ENCODE peak calls at places on chromosomes 2 and 18, in ten cellular contexts. One of them, this sample, is unnamed.

GRCh38 chr2:196229013-196229412 is 57.6 kb upstream of the STK17B start:
- DNase-seq in Peyer's patch: no peak
- DNase-seq in A549: no peak
- DNase-seq in OCI-LY7: no peak
- DNase-seq in GM13976: no peak
- DNase-seq in Calu3: no peak
- DNase-seq in fibroblast of pulmonary artery: no peak
- DNase-seq in AG04450: no peak
- DNase-seq in endothelial cell: no peak
- DNase-seq in thoracic aorta: no peak
- DNase-seq in this sample: no peak

GRCh38 chr2:119522561-119523110 is 1.6 kb downstream of the SCTR start:
- DNase-seq in Peyer's patch: no peak
- DNase-seq in A549: no peak
- DNase-seq in OCI-LY7: no peak
- DNase-seq in GM13976: no peak
- DNase-seq in Calu3: no peak
- DNase-seq in fibroblast of pulmonary artery: no peak
- DNase-seq in AG04450: no peak
- DNase-seq in endothelial cell: no peak
- DNase-seq in thoracic aorta: no peak
- DNase-seq in this sample: no peak

GRCh38 chr2:111236027-111236426 is 115.3 kb downstream of the BCL2L11 start:
- DNase-seq in Peyer's patch: no peak
- DNase-seq in A549: no peak
- DNase-seq in OCI-LY7: no peak
- DNase-seq in GM13976: no peak
- DNase-seq in Calu3: no peak
- DNase-seq in fibroblast of pulmonary artery: no peak
- DNase-seq in AG04450: no peak
- DNase-seq in endothelial cell: no peak
- DNase-seq in thoracic aorta: no peak
- DNase-seq in this sample: no peak

GRCh38 chr2:95024960-95025405 is 525 bp upstream of the MAL start:
- DNase-seq in Peyer's patch: no peak
- DNase-seq in A549: no peak
- DNase-seq in OCI-LY7: no peak
- DNase-seq in GM13976: no peak
- DNase-seq in Calu3: no peak
- DNase-seq in fibroblast of pulmonary artery: no peak
- DNase-seq in AG04450: no peak
- DNase-seq in endothelial cell: no peak
- DNase-seq in thoracic aorta: no peak
- DNase-seq in this sample: no peak

GRCh38 chr18:23844991-23845680 is 155.9 kb downstream of the LAMA3 start:
- DNase-seq in Peyer's patch: no peak
- DNase-seq in A549: peak
- DNase-seq in OCI-LY7: no peak
- DNase-seq in GM13976: no peak
- DNase-seq in Calu3: peak
- DNase-seq in fibroblast of pulmonary artery: peak
- DNase-seq in AG04450: no peak
- DNase-seq in endothelial cell: no peak
- DNase-seq in thoracic aorta: no peak
- DNase-seq in this sample: no peak

GRCh38 chr2:233706720-233707119 is 6.0 kb upstream of the UGT1A5 start:
- DNase-seq in Peyer's patch: no peak
- DNase-seq in A549: peak
- DNase-seq in OCI-LY7: no peak
- DNase-seq in GM13976: no peak
- DNase-seq in Calu3: peak
- DNase-seq in fibroblast of pulmonary artery: peak
- DNase-seq in AG04450: no peak
- DNase-seq in endothelial cell: no peak
- DNase-seq in thoracic aorta: no peak
- DNase-seq in this sample: no peak

GRCh38 chr2:75466708-75467311 is 93.9 kb downstream of the EVA1A start:
- DNase-seq in Peyer's patch: peak
- DNase-seq in A549: peak
- DNase-seq in OCI-LY7: peak
- DNase-seq in GM13976: peak
- DNase-seq in Calu3: peak
- DNase-seq in fibroblast of pulmonary artery: peak
- DNase-seq in AG04450: no peak
- DNase-seq in endothelial cell: peak
- DNase-seq in thoracic aorta: no peak
- DNase-seq in this sample: peak

GRCh38 chr2:157764386-157764785 is 111.7 kb downstream of the ACVR1 start:
- DNase-seq in Peyer's patch: no peak
- DNase-seq in A549: no peak
- DNase-seq in OCI-LY7: no peak
- DNase-seq in GM13976: no peak
- DNase-seq in Calu3: no peak
- DNase-seq in fibroblast of pulmonary artery: no peak
- DNase-seq in AG04450: no peak
- DNase-seq in endothelial cell: no peak
- DNase-seq in thoracic aorta: no peak
- DNase-seq in this sample: no peak

GRCh38 chr18:45456076-45457066 is 158.9 kb upstream of the SLC14A2 start:
- DNase-seq in Peyer's patch: peak
- DNase-seq in A549: no peak
- DNase-seq in OCI-LY7: peak
- DNase-seq in GM13976: no peak
- DNase-seq in Calu3: no peak
- DNase-seq in fibroblast of pulmonary artery: no peak
- DNase-seq in AG04450: no peak
- DNase-seq in endothelial cell: no peak
- DNase-seq in thoracic aorta: no peak
- DNase-seq in this sample: no peak
- TF ChIP-seq CTCF in Peyer's patch: no peak
- TF ChIP-seq CTCF in A549: no peak
- TF ChIP-seq CTCF in OCI-LY7: peak
- TF ChIP-seq CTCF in GM13976: no peak
- TF ChIP-seq CTCF in Calu3: no peak
- TF ChIP-seq CTCF in fibroblast of pulmonary artery: no peak
- TF ChIP-seq CTCF in AG04450: no peak
- TF ChIP-seq CTCF in endothelial cell: no peak
- TF ChIP-seq CTCF in thoracic aorta: no peak
- TF ChIP-seq CTCF in this sample: no peak

DNA sequence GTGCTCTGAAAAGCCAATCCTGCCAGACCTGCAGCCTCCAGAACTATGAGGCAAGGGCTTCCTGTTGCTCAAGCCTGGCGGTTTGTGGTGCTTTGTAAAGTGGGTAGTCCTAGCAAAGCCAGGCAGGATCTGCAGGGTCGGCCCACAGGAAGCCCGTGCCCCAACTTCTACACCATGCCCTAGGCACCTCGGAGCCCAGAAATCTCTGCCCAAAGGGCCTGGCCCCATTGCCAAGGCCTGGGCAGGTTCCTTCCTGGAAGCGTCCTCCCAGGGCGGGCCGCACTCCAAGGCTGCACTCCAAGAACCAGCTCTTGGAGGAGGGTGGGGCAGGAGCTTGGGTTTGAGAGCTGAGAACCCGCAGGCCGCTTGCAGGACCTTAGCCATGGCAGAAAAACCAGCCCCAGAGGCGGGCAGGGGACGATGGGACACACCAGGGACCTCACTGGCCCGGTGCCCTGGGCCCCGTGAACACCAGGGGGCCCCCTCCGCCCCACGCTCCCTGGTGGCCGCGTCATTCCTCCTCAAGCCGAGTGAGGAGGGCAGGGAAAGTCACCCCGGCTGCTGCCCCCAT is 37.2 kb upstream of the ID2 start:
- DNase-seq in Peyer's patch: no peak
- DNase-seq in A549: peak
- DNase-seq in OCI-LY7: no peak
- DNase-seq in GM13976: no peak
- DNase-seq in Calu3: no peak
- DNase-seq in fibroblast of pulmonary artery: peak
- DNase-seq in AG04450: no peak
- DNase-seq in endothelial cell: no peak
- DNase-seq in thoracic aorta: no peak
- DNase-seq in this sample: no peak
- TF ChIP-seq CTCF in Peyer's patch: no peak
- TF ChIP-seq CTCF in A549: peak
- TF ChIP-seq CTCF in OCI-LY7: peak
- TF ChIP-seq CTCF in GM13976: no peak
- TF ChIP-seq CTCF in Calu3: no peak
- TF ChIP-seq CTCF in fibroblast of pulmonary artery: no peak
- TF ChIP-seq CTCF in AG04450: no peak
- TF ChIP-seq CTCF in endothelial cell: peak
- TF ChIP-seq CTCF in thoracic aorta: no peak
- TF ChIP-seq CTCF in this sample: no peak

GRCh38 chr2:207625014-207625755 is at the start of gene METTL21A:
- DNase-seq in Peyer's patch: peak
- DNase-seq in A549: peak
- DNase-seq in OCI-LY7: peak
- DNase-seq in GM13976: peak
- DNase-seq in Calu3: peak
- DNase-seq in fibroblast of pulmonary artery: peak
- DNase-seq in AG04450: no peak
- DNase-seq in endothelial cell: peak
- DNase-seq in thoracic aorta: peak
- DNase-seq in this sample: peak
- TF ChIP-seq CTCF in Peyer's patch: peak
- TF ChIP-seq CTCF in A549: peak
- TF ChIP-seq CTCF in OCI-LY7: peak
- TF ChIP-seq CTCF in GM13976: peak
- TF ChIP-seq CTCF in Calu3: peak
- TF ChIP-seq CTCF in fibroblast of pulmonary artery: peak
- TF ChIP-seq CTCF in AG04450: peak
- TF ChIP-seq CTCF in endothelial cell: peak
- TF ChIP-seq CTCF in thoracic aorta: peak
- TF ChIP-seq CTCF in this sample: peak

DNA sequence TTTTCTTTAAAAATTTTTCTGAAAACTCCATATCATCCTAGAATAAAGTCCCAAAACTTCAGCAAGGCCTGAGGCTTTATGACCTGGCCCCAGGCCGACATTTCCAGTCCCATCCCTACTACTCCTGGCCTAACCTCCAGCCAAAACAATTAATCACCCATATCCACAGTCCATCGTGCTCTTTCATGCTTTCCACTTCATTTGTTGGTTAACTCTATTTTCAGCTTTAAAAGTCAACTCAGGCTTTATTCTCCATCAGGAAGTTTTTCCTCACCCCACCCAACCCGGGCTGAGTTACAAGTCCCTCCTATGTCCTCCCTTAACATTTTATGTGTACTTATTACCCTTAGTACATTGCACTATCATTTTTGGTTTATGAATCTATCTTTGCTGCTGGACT is 27.7 kb upstream of the SPTBN1 start:
- DNase-seq in Peyer's patch: no peak
- DNase-seq in A549: no peak
- DNase-seq in OCI-LY7: no peak
- DNase-seq in GM13976: no peak
- DNase-seq in Calu3: no peak
- DNase-seq in fibroblast of pulmonary artery: peak
- DNase-seq in AG04450: no peak
- DNase-seq in endothelial cell: no peak
- DNase-seq in thoracic aorta: no peak
- DNase-seq in this sample: no peak
- TF ChIP-seq CTCF in Peyer's patch: no peak
- TF ChIP-seq CTCF in A549: no peak
- TF ChIP-seq CTCF in OCI-LY7: no peak
- TF ChIP-seq CTCF in GM13976: no peak
- TF ChIP-seq CTCF in Calu3: no peak
- TF ChIP-seq CTCF in fibroblast of pulmonary artery: no peak
- TF ChIP-seq CTCF in AG04450: no peak
- TF ChIP-seq CTCF in endothelial cell: no peak
- TF ChIP-seq CTCF in thoracic aorta: no peak
- TF ChIP-seq CTCF in this sample: no peak

This sample was measured in neural crest cell.